ENCODE peak calls at places on chromosomes 11 and 22, in four cellular contexts. Q is right cardiac atrium; M is heart right ventricle; U is CD4-positive, alpha-beta memory T cell. C is an unnamed sample.

GRCh38 chr11:118142081-118142480 is 10.5 kb downstream of the SCN4B start:
- DNase-seq in M (no peak), U (no peak), Q (no peak), C (no peak)

GRCh38 chr22:41976070-41976901 is 7.0 kb downstream of the SEPTIN3 start:
- DNase-seq in Q (no peak), U (peak; percentile 38), M (no peak), C (peak; percentile 45)

GRCh38 chr22:30010789-30011405 is 69.4 kb upstream of the HORMAD2 start:
- DNase-seq in U (no peak), M (no peak), Q (no peak), C (no peak)

GRCh38 chr11:133935551-133935910 is 21.2 kb downstream of the IGSF9B start:
- DNase-seq in Q (no peak), M (no peak), U (no peak), C (no peak)

GRCh38 chr11:78876686-78877085 is 302.0 kb upstream of the NARS2 start:
- DNase-seq in U (no peak), M (no peak), Q (no peak), C (no peak)

GRCh38 chr22:36351921-36352774 is 35.6 kb downstream of the MYH9 start:
- DNase-seq in U (no peak), Q (no peak), M (no peak), C (no peak)

GRCh38 chr11:10607462-10607861 is 39.0 kb upstream of the LYVE1 start:
- DNase-seq in U (no peak), M (no peak), Q (no peak), C (no peak)

GRCh38 chr11:123640677-123641494 is 13.5 kb downstream of the SCN3B start:
- DNase-seq in U (peak; percentile 29), M (peak; percentile 19), Q (peak; percentile 25), C (peak; percentile 44)

GRCh38 chr11:92332986-92333385 is 108.4 kb downstream of the FAT3 start:
- DNase-seq in M (no peak), Q (no peak), U (no peak), C (no peak)

GRCh38 chr11:30100514-30100913 is 83.7 kb upstream of the KCNA4 start:
- DNase-seq in Q (no peak), U (no peak), M (no peak), C (no peak)

GRCh38 chr11:35618497-35619029 is 303 bp downstream of the FJX1 start:
- DNase-seq in Q (no peak), M (peak; percentile 12), U (no peak), C (no peak)

GRCh38 chr11:33716236-33716635 is 15.6 kb upstream of the C11orf91 start:
- DNase-seq in Q (no peak), U (no peak), M (no peak), C (no peak)

GRCh38 chr11:130408401-130408890 is 20.0 kb downstream of the ADAMTS8 start:
- DNase-seq in U (no peak), M (no peak), Q (no peak), C (no peak)

GRCh38 chr22:29744902-29745301 is 21.9 kb downstream of the ZMAT5 start:
- DNase-seq in M (no peak), Q (peak; percentile 57), U (no peak), C (no peak)

GRCh38 chr11:21976210-21976609 is 216.7 kb upstream of the ANO5 start:
- DNase-seq in M (no peak), Q (no peak), U (no peak), C (no peak)

DNA sequence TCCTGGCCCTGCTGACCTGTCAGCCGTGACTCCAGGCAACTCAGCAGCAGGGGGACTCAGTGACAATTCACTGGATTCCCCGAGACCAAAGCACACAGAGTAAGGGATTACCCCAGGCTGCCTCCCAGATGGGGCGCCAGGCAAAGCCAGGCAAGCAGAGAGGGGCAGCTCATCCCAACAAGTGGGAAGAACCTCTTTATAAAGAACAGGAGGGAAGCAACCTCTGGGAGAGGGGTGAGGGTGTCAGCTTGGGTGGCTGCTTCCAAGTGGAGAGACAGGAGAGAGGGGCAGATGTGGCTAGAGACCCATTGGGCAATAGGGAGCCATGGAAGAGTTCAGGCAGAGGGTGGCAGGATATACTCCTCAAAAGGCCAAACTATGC is 1.2 kb downstream of the SLC22A12 start:
- DNase-seq in Q (no peak), U (no peak), M (no peak), C (no peak)
- H3K27me3 ChIP-seq in Q (no peaks in the 10 kb centered on the region), U (no peaks in the 10 kb centered on the region), M (no peaks in the 10 kb centered on the region), C (peaks cover 2% of the 10 kb centered on the region)

GRCh38 chr11:1573077-1573846 is 1.2 kb upstream of the DUSP8 start:
- DNase-seq in Q (no peak), M (no peak), U (peak; percentile 38), C (peak; percentile 16)
- H3K27me3 ChIP-seq in Q (no peaks in the 10 kb centered on the region), M (no peaks in the 10 kb centered on the region), U (no peaks in the 10 kb centered on the region), C (peaks cover 3% of the 10 kb centered on the region)

DNA sequence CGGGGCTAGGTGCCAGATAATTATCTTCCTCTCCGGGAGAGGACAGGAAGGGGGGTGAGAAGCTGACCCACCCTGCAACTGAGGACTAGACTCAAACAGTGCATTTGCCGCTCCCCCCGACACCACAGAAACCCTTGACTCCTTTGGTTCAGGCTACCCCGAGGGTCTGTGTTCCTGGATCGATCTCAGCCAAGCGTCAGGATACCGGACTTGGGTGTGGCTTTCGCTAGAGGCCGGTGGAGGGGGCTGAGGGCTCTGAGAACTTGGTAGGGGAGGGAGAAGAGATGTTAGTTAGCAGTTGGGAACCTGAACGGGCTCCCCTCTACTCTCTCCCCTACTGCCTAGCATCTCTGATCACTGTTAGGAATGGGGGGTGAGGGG is 840 bp downstream of the SEZ6L start:
- DNase-seq in M (no peak), Q (no peak), U (no peak), C (no peak)
- H3K27me3 ChIP-seq in M (peaks cover 89% of the 10 kb centered on the region), Q (no peaks in the 10 kb centered on the region), U (peaks cover 13% of the 10 kb centered on the region), C (peaks cover 17% of the 10 kb centered on the region)

DNA sequence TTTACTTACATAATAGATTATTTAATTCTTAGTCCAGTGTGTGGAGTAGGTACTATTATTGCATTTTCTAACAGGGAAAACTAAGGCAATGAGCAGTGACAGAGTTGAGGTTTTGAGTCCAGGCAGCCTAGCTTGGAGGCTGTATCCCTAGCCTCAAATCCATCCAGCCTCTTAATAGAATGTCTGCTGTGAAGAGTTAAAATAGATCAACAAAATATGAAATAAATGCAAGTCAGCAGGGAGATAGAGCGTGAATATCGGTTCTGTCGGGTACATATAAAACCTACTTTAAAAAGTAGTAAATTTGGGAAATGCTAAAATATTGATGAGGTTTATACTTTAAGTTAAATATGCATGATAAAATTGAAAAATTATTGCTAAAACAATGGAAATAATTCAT is 53.3 kb downstream of the MED15 start:
- DNase-seq in Q (no peak), U (no peak), M (no peak), C (no peak)
- H3K27me3 ChIP-seq in Q (no peaks in the 10 kb centered on the region), U (no peaks in the 10 kb centered on the region), M (no peaks in the 10 kb centered on the region), C (no peaks in the 10 kb centered on the region)

DNA sequence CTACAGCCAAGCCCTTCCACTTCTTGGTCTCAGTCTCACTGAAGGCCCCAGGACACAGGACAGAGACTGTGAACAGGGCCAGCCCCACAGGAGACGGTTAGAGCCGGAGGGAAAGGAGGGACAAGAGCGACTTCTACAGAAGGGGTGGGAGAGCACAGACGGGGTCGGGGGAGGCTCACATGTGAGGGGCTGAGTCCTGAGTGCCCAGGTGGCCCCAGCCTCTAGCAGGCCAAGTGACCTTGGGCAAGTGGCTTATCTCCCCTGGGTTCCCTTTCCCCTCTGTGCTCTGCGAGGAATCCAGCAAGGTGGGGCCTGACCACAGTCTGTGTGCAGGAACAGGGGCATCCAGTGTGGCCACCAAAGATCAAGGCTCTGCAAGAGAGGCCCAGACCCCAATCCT is 102.6 kb upstream of the LMO1 start:
- DNase-seq in M (no peak), Q (no peak), U (no peak), C (no peak)
- H3K27me3 ChIP-seq in M (no peaks in the 10 kb centered on the region), Q (no peaks in the 10 kb centered on the region), U (no peaks in the 10 kb centered on the region), C (no peaks in the 10 kb centered on the region)